ENCODE peak calls at places on chromosomes 4 and X, in nine cellular contexts. Y is neuronal stem cell, D is PC-3, I is stomach, U is cardiac muscle cell, Z is OCI-LY7, L is mammary epithelial cell, C is lower lobe of right lung, H is ovary. J is an unnamed sample.

GRCh38 chr4:3387154-3387942 is 54.4 kb upstream of the HGFAC start:
- DNase-seq in D (no peak), I (no peak), Z (peak; percentile 71), L (peak; percentile 36), H (no peak), C (peak; percentile 48), Y (no peak), U (no peak), J (no peak)

GRCh38 chr4:175054980-175055379 is 136.8 kb downstream of the ADAM29 start:
- DNase-seq in D (no peak), C (no peak), H (no peak), U (no peak), Z (peak; percentile 10), I (no peak), Y (no peak), L (no peak), J (no peak)

GRCh38 chr4:145956288-145956890 is 17.8 kb upstream of the ZNF827 start:
- DNase-seq in L (peak; percentile 25), H (no peak), Y (peak; percentile 38), D (peak; percentile 75), Z (peak; percentile 73), C (no peak), U (peak; percentile 60), I (no peak), J (no peak)

GRCh38 chr4:169010125-169011023 is at the start of gene CBR4:
- DNase-seq in C (peak; percentile 99), I (peak; percentile 98), D (peak; percentile 95), U (peak; percentile 99), Z (peak; percentile 97), Y (peak; percentile 97), H (peak; percentile 97), L (peak; percentile 98), J (peak; percentile 98)

GRCh38 chr4:42855779-42856178 is 36.7 kb upstream of the GRXCR1 start:
- DNase-seq in I (no peak), L (no peak), C (no peak), Y (no peak), Z (no peak), U (no peak), H (no peak), D (peak; percentile 12), J (no peak)

GRCh38 chr4:101222156-101222845 is 125.0 kb downstream of the PPP3CA start:
- DNase-seq in Y (no peak), C (no peak), U (no peak), I (no peak), Z (no peak), L (no peak), H (no peak), D (no peak), J (no peak)

GRCh38 chr4:1661695-1662094 is 22.4 kb downstream of the FAM53A start:
- DNase-seq in Z (no peak), U (no peak), C (no peak), H (no peak), L (no peak), D (no peak), Y (no peak), I (no peak), J (no peak)

GRCh38 chrX:17529349-17529748 is 154.3 kb downstream of the NHS start:
- DNase-seq in H (no peak), D (no peak), Z (no peak), U (no peak), Y (no peak), L (no peak), C (no peak), I (no peak), J (no peak)

GRCh38 chr4:26388671-26389070 is 67.9 kb downstream of the RBPJ start:
- DNase-seq in Z (no peak), L (peak; percentile 37), D (peak; percentile 45), C (no peak), H (no peak), I (no peak), U (no peak), Y (no peak), J (no peak)

GRCh38 chr4:124947622-124948265 is 235.2 kb upstream of the ANKRD50 start:
- DNase-seq in I (no peak), Y (no peak), H (no peak), C (no peak), Z (no peak), L (no peak), U (no peak), D (no peak), J (peak; percentile 26)

GRCh38 chrX:32745323-32745722 is 466.0 kb downstream of the DMD start:
- DNase-seq in I (no peak), Z (no peak), U (peak; percentile 0), D (no peak), H (no peak), C (no peak), L (no peak), Y (no peak), J (no peak)

GRCh38 chrX:54358424-54359211 is 772 bp upstream of the WNK3 start:
- DNase-seq in Y (peak; percentile 91), C (peak; percentile 51), H (peak; percentile 72), D (no peak), L (peak; percentile 4), U (peak; percentile 82), Z (no peak), I (no peak), J (peak; percentile 63)

GRCh38 chr4:99087887-99088484 is 602 bp downstream of the ADH5 start:
- DNase-seq in L (peak; percentile 66), I (peak; percentile 69), H (peak; percentile 73), Z (peak; percentile 52), U (peak; percentile 91), C (peak; percentile 77), Y (no peak), D (peak; percentile 34), J (peak; percentile 63)

GRCh38 chr4:121360496-121360895 is 20.3 kb downstream of the QRFPR start:
- DNase-seq in Y (no peak), I (no peak), C (no peak), U (peak; percentile 12), H (no peak), L (no peak), D (peak; percentile 21), Z (no peak), J (no peak)

GRCh38 chr4:85774489-85774888 is 299.5 kb downstream of the ARHGAP24 start:
- DNase-seq in C (no peak), H (no peak), D (no peak), I (no peak), L (no peak), U (no peak), Z (no peak), Y (no peak), J (no peak)

GRCh38 chr4:85769009-85769408 is 294.1 kb downstream of the ARHGAP24 start:
- DNase-seq in U (no peak), Y (no peak), L (no peak), H (no peak), D (peak; percentile 56), C (no peak), Z (no peak), I (no peak), J (no peak)

GRCh38 chr4:85773372-85773771 is 298.4 kb downstream of the ARHGAP24 start:
- DNase-seq in U (no peak), Y (no peak), H (no peak), Z (no peak), D (no peak), C (no peak), L (no peak), I (no peak), J (no peak)

GRCh38 chr4:85774000-85774399 is 299.1 kb downstream of the ARHGAP24 start:
- DNase-seq in Z (no peak), I (no peak), D (no peak), C (no peak), L (no peak), H (no peak), U (no peak), Y (no peak), J (no peak)

GRCh38 chr4:85772470-85772869 is 297.5 kb downstream of the ARHGAP24 start:
- DNase-seq in D (no peak), Z (no peak), Y (no peak), L (no peak), H (no peak), U (no peak), I (no peak), C (no peak), J (no peak)
- H3K27ac ChIP-seq in D (no peak overlapping the region), Z (no peak overlapping the region), Y (no peak overlapping the region), L (no peak overlapping the region), H (no peak overlapping the region), U (no peak overlapping the region), I (no peak overlapping the region), C (no peak overlapping the region), J (no peak overlapping the region)

GRCh38 chr4:41363384-41363981 is 106.8 kb downstream of the UCHL1 start:
- DNase-seq in Y (no peak), C (no peak), L (no peak), Z (no peak), H (no peak), U (peak; percentile 42), D (peak; percentile 60), I (no peak), J (peak; percentile 75)

GRCh38 chr4:41364871-41365270 is 108.1 kb downstream of the UCHL1 start:
- DNase-seq in H (no peak), L (peak; percentile 9), D (no peak), I (no peak), Z (no peak), C (no peak), Y (no peak), U (no peak), J (no peak)

GRCh38 chr4:41366911-41367517 is 110.3 kb downstream of the UCHL1 start:
- DNase-seq in I (no peak), Z (no peak), D (no peak), H (no peak), C (no peak), Y (no peak), L (peak; percentile 7), U (no peak), J (no peak)

GRCh38 chr4:41362647-41363383 is 106.1 kb downstream of the UCHL1 start:
- DNase-seq in U (no peak), H (no peak), C (no peak), Y (no peak), L (no peak), D (no peak), Z (no peak), I (no peak), J (no peak)

DNA sequence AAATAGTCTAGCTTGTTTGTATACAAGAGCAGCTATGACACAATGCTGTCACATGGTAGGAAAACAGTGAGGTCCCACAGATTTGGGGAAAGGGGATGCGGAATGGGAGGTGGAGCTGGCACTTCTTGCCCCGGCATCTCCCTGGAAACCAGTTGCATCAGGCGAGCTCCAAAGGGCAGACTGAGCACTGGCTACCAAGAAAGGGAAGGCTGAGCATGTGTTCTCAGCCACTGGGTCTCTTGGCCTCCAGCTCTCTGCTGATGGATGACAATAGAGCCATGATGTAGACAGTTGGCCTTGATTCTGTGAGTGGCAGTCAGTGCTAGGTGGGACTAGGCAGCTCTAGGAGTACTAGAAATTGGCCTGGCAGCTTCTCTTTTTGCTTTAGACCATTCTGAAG is 109.0 kb downstream of the UCHL1 start:
- DNase-seq in Y (no peak), I (no peak), H (no peak), L (no peak), C (no peak), Z (no peak), D (no peak), U (no peak), J (no peak)
- H3K27ac ChIP-seq in Y (no peak overlapping the region), I (no peak overlapping the region), H (no peak overlapping the region), L (no peak overlapping the region), C (no peak overlapping the region), Z (no peak overlapping the region), D (no peak overlapping the region), U (no peak overlapping the region), J (no peak overlapping the region)

GRCh38 chr4:20249333-20249732 is 2.4 kb upstream of the SLIT2 start:
- DNase-seq in I (no peak), U (peak; percentile 76), L (no peak), C (no peak), Z (no peak), H (no peak), D (peak; percentile 63), Y (no peak), J (peak; percentile 34)
- H3K27ac ChIP-seq in I (no peak overlapping the region), U (no peak overlapping the region), L (no peak overlapping the region), C (no peak overlapping the region), Z (no peak overlapping the region), H (no peak overlapping the region), D (no peak overlapping the region), Y (no peak overlapping the region), J (no peak overlapping the region)

GRCh38 chrX:81259008-81259713 is 57.3 kb downstream of the SH3BGRL start:
- DNase-seq in H (no peak), D (no peak), L (no peak), C (no peak), I (no peak), Y (no peak), Z (no peak), U (peak; percentile 69), J (peak; percentile 59)
- H3K27ac ChIP-seq in H (no peak overlapping the region), D (no peak overlapping the region), L (peak overlapping the region; percentile 92), C (peak overlapping the region; percentile 6), I (peak overlapping the region; percentile 55), Y (no peak overlapping the region), Z (no peak overlapping the region), U (peak overlapping the region; percentile 99), J (peak overlapping the region; percentile 59)

J was measured in astrocyte.